ENCODE peak calls at places on chromosomes 12 and 14, in four cellular contexts. I, M, A and Y are unnamed samples.

GRCh38 chr12:22101749-22102243 is 55.8 kb downstream of the CMAS start:
- DNase-seq in A (peak; percentile 51), I (no peak), M (peak; percentile 24), Y (peak; percentile 54)

GRCh38 chr12:116544656-116545055 is 14.5 kb upstream of the MAP1LC3B2 start:
- DNase-seq in M (no peak), A (no peak), I (no peak), Y (no peak)

GRCh38 chr14:77889971-77890442 is 90.1 kb downstream of the ADCK1 start:
- DNase-seq in I (no peak), M (no peak), A (no peak), Y (peak; percentile 24)

GRCh38 chr12:58487280-58488141 is 432.8 kb downstream of the LRIG3 start:
- DNase-seq in A (peak; percentile 30), M (no peak), I (no peak), Y (peak; percentile 56)

GRCh38 chr12:30546121-30546520 is 149.5 kb downstream of the IPO8 start:
- DNase-seq in M (no peak), I (no peak), A (no peak), Y (no peak)

GRCh38 chr12:11568762-11569478 is 80.6 kb upstream of the ETV6 start:
- DNase-seq in A (no peak), M (no peak), I (no peak), Y (no peak)

GRCh38 chr12:2856051-2856450 is 788 bp downstream of the TEX52 start:
- DNase-seq in I (no peak), A (peak; percentile 25), M (no peak), Y (no peak)

GRCh38 chr12:481422-481821 is 21.7 kb downstream of the B4GALNT3 start:
- DNase-seq in M (peak; percentile 46), A (peak; percentile 57), I (no peak), Y (peak; percentile 20)

GRCh38 chr12:59452259-59452658 is 143.6 kb upstream of the SLC16A7 start:
- DNase-seq in A (no peak), I (no peak), M (no peak), Y (peak; percentile 77)

GRCh38 chr12:85468356-85469157 is 188.5 kb downstream of the ALX1 start:
- DNase-seq in A (peak; percentile 83), M (peak; percentile 76), I (no peak), Y (peak; percentile 88)

GRCh38 chr12:108686753-108687152 is 44.6 kb downstream of the CORO1C start:
- DNase-seq in M (no peak), I (no peak), A (peak; percentile 38), Y (no peak)

GRCh38 chr12:46124848-46125619 is 134.7 kb upstream of the SCAF11 start:
- DNase-seq in A (peak; percentile 82), M (peak; percentile 81), I (no peak), Y (peak; percentile 91)

GRCh38 chr14:23056257-23056955 is 914 bp downstream of the CDH24 start:
- DNase-seq in A (peak; percentile 83), I (peak; percentile 58), M (peak; percentile 88), Y (peak; percentile 81)

GRCh38 chr12:76158518-76159321 is 74.2 kb upstream of the NAP1L1 start:
- DNase-seq in I (peak; percentile 22), A (peak; percentile 55), M (peak; percentile 81), Y (peak; percentile 62)

GRCh38 chr12:65892905-65893304 is 68.6 kb downstream of the HMGA2 start:
- DNase-seq in M (peak; percentile 51), I (no peak), A (peak; percentile 44), Y (peak; percentile 52)

GRCh38 chr12:16112626-16113560 is 164.6 kb downstream of the SLC15A5 start:
- DNase-seq in A (peak; percentile 50), I (no peak), M (no peak), Y (peak; percentile 6)